ENCODE peak calls at places on chromosomes 16 and 17, in four cellular contexts. One of them, this sample, is unnamed.

GRCh38 chr16:30092373-30093010 is 768 bp upstream of the TBX6 start:
- DNase-seq in Peyer's patch: peak
- DNase-seq in fibroblast of lung: peak
- DNase-seq in heart left ventricle: peak
- DNase-seq in this sample: peak

GRCh38 chr16:74462361-74462760 is 41.1 kb upstream of the CLEC18B start:
- DNase-seq in Peyer's patch: no peak
- DNase-seq in fibroblast of lung: no peak
- DNase-seq in heart left ventricle: no peak
- DNase-seq in this sample: no peak

GRCh38 chr16:83903739-83904138 is 4.8 kb downstream of the MLYCD start:
- DNase-seq in Peyer's patch: no peak
- DNase-seq in fibroblast of lung: peak
- DNase-seq in heart left ventricle: peak
- DNase-seq in this sample: no peak

GRCh38 chr16:89696598-89697128 is 4.8 kb downstream of the SPATA2L start:
- DNase-seq in Peyer's patch: peak
- DNase-seq in fibroblast of lung: peak
- DNase-seq in heart left ventricle: no peak
- DNase-seq in this sample: no peak

GRCh38 chr17:30824002-30824355 is 513 bp downstream of the CRLF3 start:
- DNase-seq in Peyer's patch: no peak
- DNase-seq in fibroblast of lung: no peak
- DNase-seq in heart left ventricle: no peak
- DNase-seq in this sample: no peak

GRCh38 chr16:67672739-67673662 is 6.4 kb downstream of the C16orf86 start:
- DNase-seq in Peyer's patch: peak
- DNase-seq in fibroblast of lung: peak
- DNase-seq in heart left ventricle: peak
- DNase-seq in this sample: peak

GRCh38 chr17:33910200-33910857 is 344.8 kb upstream of the CCL2 start:
- DNase-seq in Peyer's patch: no peak
- DNase-seq in fibroblast of lung: no peak
- DNase-seq in heart left ventricle: no peak
- DNase-seq in this sample: no peak

GRCh38 chr17:42381898-42382297 is 6.3 kb downstream of the STAT3 start:
- DNase-seq in Peyer's patch: no peak
- DNase-seq in fibroblast of lung: no peak
- DNase-seq in heart left ventricle: no peak
- DNase-seq in this sample: no peak

GRCh38 chr17:3295632-3296031 is 2.5 kb downstream of the OR3A1 start:
- DNase-seq in Peyer's patch: no peak
- DNase-seq in fibroblast of lung: no peak
- DNase-seq in heart left ventricle: no peak
- DNase-seq in this sample: no peak

GRCh38 chr17:36014946-36015345 is 2.8 kb downstream of the CCL23 start:
- DNase-seq in Peyer's patch: no peak
- DNase-seq in fibroblast of lung: no peak
- DNase-seq in heart left ventricle: no peak
- DNase-seq in this sample: no peak

GRCh38 chr17:36019423-36019822 is 1.7 kb upstream of the CCL23 start:
- DNase-seq in Peyer's patch: no peak
- DNase-seq in fibroblast of lung: no peak
- DNase-seq in heart left ventricle: no peak
- DNase-seq in this sample: no peak

GRCh38 chr17:36017799-36018198 is at the start of gene CCL23:
- DNase-seq in Peyer's patch: no peak
- DNase-seq in fibroblast of lung: no peak
- DNase-seq in heart left ventricle: no peak
- DNase-seq in this sample: no peak

DNA sequence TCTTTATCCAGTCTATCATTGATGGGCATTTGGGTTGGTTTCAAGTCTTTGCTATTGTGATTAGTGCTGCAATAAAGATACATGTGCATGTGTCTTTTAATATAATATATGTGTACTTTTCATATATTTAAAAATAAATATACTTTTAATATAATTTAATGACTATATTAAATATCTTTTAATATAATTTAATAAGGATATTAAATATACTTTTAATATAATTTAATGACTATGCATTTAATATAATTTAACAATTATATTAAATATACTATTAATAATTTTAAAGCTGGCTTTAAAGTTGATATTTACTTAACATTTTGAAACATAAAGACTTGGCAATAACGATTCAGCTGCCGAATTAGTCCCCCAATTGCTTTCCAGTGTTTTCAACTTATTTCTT is 1.2 kb downstream of the CCL23 start:
- DNase-seq in Peyer's patch: no peak
- DNase-seq in fibroblast of lung: no peak
- DNase-seq in heart left ventricle: no peak
- DNase-seq in this sample: no peak
- TF ChIP-seq CTCF in Peyer's patch: no peak
- TF ChIP-seq CTCF in fibroblast of lung: no peak
- TF ChIP-seq CTCF in heart left ventricle: no peak
- TF ChIP-seq CTCF in this sample: no peak

GRCh38 chr16:27706156-27706705 is 156.3 kb downstream of the KATNIP start:
- DNase-seq in Peyer's patch: no peak
- DNase-seq in fibroblast of lung: no peak
- DNase-seq in heart left ventricle: no peak
- DNase-seq in this sample: no peak

GRCh38 chr16:27703121-27703520 is 153.2 kb downstream of the KATNIP start:
- DNase-seq in Peyer's patch: no peak
- DNase-seq in fibroblast of lung: no peak
- DNase-seq in heart left ventricle: no peak
- DNase-seq in this sample: no peak

GRCh38 chr16:27704252-27704651 is 154.3 kb downstream of the KATNIP start:
- DNase-seq in Peyer's patch: no peak
- DNase-seq in fibroblast of lung: no peak
- DNase-seq in heart left ventricle: no peak
- DNase-seq in this sample: no peak

GRCh38 chr16:27701381-27701780 is 151.4 kb downstream of the KATNIP start:
- DNase-seq in Peyer's patch: no peak
- DNase-seq in fibroblast of lung: no peak
- DNase-seq in heart left ventricle: no peak
- DNase-seq in this sample: no peak

GRCh38 chr16:27703545-27703944 is 153.6 kb downstream of the KATNIP start:
- DNase-seq in Peyer's patch: no peak
- DNase-seq in fibroblast of lung: no peak
- DNase-seq in heart left ventricle: no peak
- DNase-seq in this sample: peak
- H3K27ac ChIP-seq in Peyer's patch: peak
- H3K27ac ChIP-seq in fibroblast of lung: no peak
- H3K27ac ChIP-seq in heart left ventricle: no peak
- H3K27ac ChIP-seq in this sample: no peak

GRCh38 chr16:87957296-87958069 is 6.2 kb downstream of the BANP start:
- DNase-seq in Peyer's patch: no peak
- DNase-seq in fibroblast of lung: no peak
- DNase-seq in heart left ventricle: no peak
- DNase-seq in this sample: no peak
- H3K4me3 ChIP-seq in Peyer's patch: no peak
- H3K4me3 ChIP-seq in fibroblast of lung: no peak
- H3K4me3 ChIP-seq in heart left ventricle: no peak
- H3K4me3 ChIP-seq in this sample: no peak

GRCh38 chr17:39198186-39198566 is 707 bp upstream of the CACNB1 start:
- DNase-seq in Peyer's patch: no peak
- DNase-seq in fibroblast of lung: no peak
- DNase-seq in heart left ventricle: no peak
- DNase-seq in this sample: no peak
- TF ChIP-seq CTCF in Peyer's patch: no peak
- TF ChIP-seq CTCF in fibroblast of lung: no peak
- TF ChIP-seq CTCF in heart left ventricle: no peak
- TF ChIP-seq CTCF in this sample: no peak

GRCh38 chr17:49775546-49776260 is 11.8 kb upstream of the FAM117A start:
- DNase-seq in Peyer's patch: no peak
- DNase-seq in fibroblast of lung: no peak
- DNase-seq in heart left ventricle: no peak
- DNase-seq in this sample: peak
- H3K27ac ChIP-seq in Peyer's patch: peak
- H3K27ac ChIP-seq in fibroblast of lung: no peak
- H3K27ac ChIP-seq in heart left ventricle: no peak
- H3K27ac ChIP-seq in this sample: no peak

GRCh38 chr17:6641374-6641818 is 536 bp downstream of the TXNDC17 start:
- DNase-seq in Peyer's patch: no peak
- DNase-seq in fibroblast of lung: no peak
- DNase-seq in heart left ventricle: no peak
- DNase-seq in this sample: no peak

GRCh38 chr17:6643460-6644125 is 2.7 kb downstream of the TXNDC17 start:
- DNase-seq in Peyer's patch: no peak
- DNase-seq in fibroblast of lung: no peak
- DNase-seq in heart left ventricle: no peak
- DNase-seq in this sample: peak

GRCh38 chr17:6640536-6641373 is at the start of the genes KIAA0753 and TXNDC17:
- DNase-seq in Peyer's patch: peak
- DNase-seq in fibroblast of lung: peak
- DNase-seq in heart left ventricle: peak
- DNase-seq in this sample: peak

GRCh38 chr17:6639651-6640535 is 618 bp downstream of the KIAA0753 start:
- DNase-seq in Peyer's patch: peak
- DNase-seq in fibroblast of lung: peak
- DNase-seq in heart left ventricle: peak
- DNase-seq in this sample: no peak

DNA sequence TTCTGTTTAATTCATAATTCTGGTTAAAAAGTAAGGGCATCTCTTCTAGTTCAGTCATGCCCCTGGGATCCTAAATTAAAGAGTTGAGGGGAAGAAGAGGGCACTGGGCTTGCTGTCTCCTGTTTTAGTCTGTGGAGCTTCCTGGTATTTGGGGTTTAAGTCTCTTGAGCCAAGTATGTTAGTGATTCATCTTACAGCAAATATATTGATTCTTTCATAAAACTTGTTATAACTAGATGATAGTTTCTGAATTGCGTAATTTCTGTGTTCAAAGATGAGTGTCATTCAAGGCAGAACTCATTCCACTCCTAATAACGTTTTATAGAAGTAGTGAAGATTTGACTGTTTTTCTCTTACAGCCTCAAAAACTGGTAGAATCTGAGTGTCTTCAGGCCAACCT is 1.7 kb downstream of the TXNDC17 start:
- DNase-seq in Peyer's patch: no peak
- DNase-seq in fibroblast of lung: no peak
- DNase-seq in heart left ventricle: no peak
- DNase-seq in this sample: no peak
- H3K4me3 ChIP-seq in Peyer's patch: no peak
- H3K4me3 ChIP-seq in fibroblast of lung: peak
- H3K4me3 ChIP-seq in heart left ventricle: no peak
- H3K4me3 ChIP-seq in this sample: no peak

GRCh38 chr16:69126221-69126620 is 6.2 kb downstream of the CHTF8 start:
- DNase-seq in Peyer's patch: no peak
- DNase-seq in fibroblast of lung: no peak
- DNase-seq in heart left ventricle: no peak
- DNase-seq in this sample: no peak

GRCh38 chr16:69120096-69120664 is 12.2 kb downstream of the CHTF8 start:
- DNase-seq in Peyer's patch: no peak
- DNase-seq in fibroblast of lung: no peak
- DNase-seq in heart left ventricle: no peak
- DNase-seq in this sample: no peak

GRCh38 chr16:69119536-69119935 is 12.9 kb downstream of the CHTF8 start:
- DNase-seq in Peyer's patch: no peak
- DNase-seq in fibroblast of lung: no peak
- DNase-seq in heart left ventricle: no peak
- DNase-seq in this sample: no peak

GRCh38 chr16:69127966-69128510 is 4.3 kb downstream of the CHTF8 start:
- DNase-seq in Peyer's patch: no peak
- DNase-seq in fibroblast of lung: no peak
- DNase-seq in heart left ventricle: no peak
- DNase-seq in this sample: no peak

GRCh38 chr16:69123894-69124293 is 8.5 kb downstream of the CHTF8 start:
- DNase-seq in Peyer's patch: peak
- DNase-seq in fibroblast of lung: peak
- DNase-seq in heart left ventricle: no peak
- DNase-seq in this sample: peak
- TF ChIP-seq CTCF in Peyer's patch: peak
- TF ChIP-seq CTCF in fibroblast of lung: peak
- TF ChIP-seq CTCF in heart left ventricle: peak
- TF ChIP-seq CTCF in this sample: peak

GRCh38 chr17:78345791-78346494 is 13.9 kb downstream of the SOCS3 start:
- DNase-seq in Peyer's patch: no peak
- DNase-seq in fibroblast of lung: no peak
- DNase-seq in heart left ventricle: no peak
- DNase-seq in this sample: no peak

GRCh38 chr17:78345172-78345571 is 14.7 kb downstream of the SOCS3 start:
- DNase-seq in Peyer's patch: no peak
- DNase-seq in fibroblast of lung: no peak
- DNase-seq in heart left ventricle: no peak
- DNase-seq in this sample: no peak

GRCh38 chr17:78343099-78343432 is 16.8 kb downstream of the SOCS3 start:
- DNase-seq in Peyer's patch: peak
- DNase-seq in fibroblast of lung: peak
- DNase-seq in heart left ventricle: peak
- DNase-seq in this sample: peak

GRCh38 chr17:78343433-78344201 is 16.3 kb downstream of the SOCS3 start:
- DNase-seq in Peyer's patch: peak
- DNase-seq in fibroblast of lung: no peak
- DNase-seq in heart left ventricle: no peak
- DNase-seq in this sample: no peak

GRCh38 chr17:78344666-78345065 is 15.2 kb downstream of the SOCS3 start:
- DNase-seq in Peyer's patch: no peak
- DNase-seq in fibroblast of lung: no peak
- DNase-seq in heart left ventricle: no peak
- DNase-seq in this sample: no peak
- H3K27ac ChIP-seq in Peyer's patch: no peak
- H3K27ac ChIP-seq in fibroblast of lung: no peak
- H3K27ac ChIP-seq in heart left ventricle: no peak
- H3K27ac ChIP-seq in this sample: no peak